ENCODE peak calls at places on chromosomes 7 and 10, in five cellular contexts. X, K, D, R and H are unnamed samples.

GRCh38 chr7:149455175-149455950 is 5.5 kb downstream of the ZNF777 start:
- DNase-seq in K (no peak), X (no peak), D (no peak), R (no peak), H (peak)

GRCh38 chr7:99737726-99738125 is 2.7 kb upstream of the CYP3A7 start:
- DNase-seq in K (peak), X (no peak), R (no peak), D (no peak), H (no peak)

GRCh38 chr10:86254081-86254480 is 112.5 kb downstream of the GRID1 start:
- DNase-seq in X (no peak), D (no peak), R (no peak), K (no peak), H (no peak)

GRCh38 chr10:58556516-58556915 is 43.8 kb downstream of the BICC1 start:
- DNase-seq in K (no peak), D (no peak), R (no peak), X (no peak), H (no peak)

GRCh38 chr10:32347363-32347735 is 391 bp upstream of the EPC1 start:
- DNase-seq in D (no peak), X (no peak), K (no peak), R (no peak), H (no peak)

GRCh38 chr7:156162451-156162850 is 350.2 kb upstream of the SHH start:
- DNase-seq in K (no peak), D (no peak), X (no peak), R (no peak), H (peak)

GRCh38 chr7:43591551-43592180 is 8.8 kb downstream of the STK17A start:
- DNase-seq in D (no peak), R (no peak), X (no peak), K (peak), H (no peak)

GRCh38 chr7:116552616-116553015 is 27.8 kb downstream of the CAV1 start:
- DNase-seq in K (no peak), D (no peak), X (no peak), R (no peak), H (no peak)

GRCh38 chr10:90751107-90751997 is 106.5 kb downstream of the HTR7 start:
- DNase-seq in R (peak), X (no peak), K (peak), D (no peak), H (no peak)

GRCh38 chr10:5533098-5533731 is 8.5 kb downstream of the CALML3 start:
- DNase-seq in K (no peak), R (no peak), X (no peak), D (peak), H (no peak)

GRCh38 chr7:467393-467828 is 52.2 kb downstream of the PDGFA start:
- DNase-seq in K (no peak), X (no peak), R (no peak), D (peak), H (peak)

GRCh38 chr7:35906191-35906908 is 105.5 kb downstream of the SEPTIN7 start:
- DNase-seq in R (peak), X (peak), D (no peak), K (peak), H (no peak)

GRCh38 chr10:9038146-9038714 is 983.7 kb downstream of the GATA3 start:
- DNase-seq in D (no peak), R (peak), K (peak), X (no peak), H (no peak)

GRCh38 chr10:18594574-18595156 is 56.7 kb downstream of the NSUN6 start:
- DNase-seq in D (no peak), R (no peak), K (no peak), X (no peak), H (no peak)

GRCh38 chr10:103514244-103514643 is 20.7 kb downstream of the NEURL1 start:
- DNase-seq in K (no peak), R (no peak), X (no peak), D (no peak), H (no peak)

GRCh38 chr10:5283305-5284158 is 81.2 kb upstream of the UCN3 start:
- DNase-seq in R (peak), K (peak), D (no peak), X (no peak), H (no peak)

GRCh38 chr7:5302577-5302976 is 19.8 kb downstream of the SLC29A4 start:
- DNase-seq in R (no peak), D (no peak), K (no peak), X (no peak), H (no peak)

GRCh38 chr7:30351724-30352123 is 67.3 kb downstream of the ZNRF2 start:
- DNase-seq in R (no peak), D (no peak), K (no peak), X (no peak), H (no peak)

GRCh38 chr7:130420943-130421578 is 19.8 kb downstream of the CEP41 start:
- DNase-seq in R (no peak), D (no peak), K (peak), X (no peak), H (no peak)

GRCh38 chr10:106819490-106819889 is 345.0 kb downstream of the SORCS1 start:
- DNase-seq in K (no peak), R (no peak), D (no peak), X (no peak), H (no peak)

GRCh38 chr7:27551803-27552202 is 110.9 kb downstream of the HIBADH start:
- DNase-seq in K (no peak), D (no peak), X (no peak), R (no peak), H (no peak)

GRCh38 chr7:136278057-136278456 is 300.9 kb upstream of the MTPN start:
- DNase-seq in D (no peak), X (no peak), R (no peak), K (no peak), H (no peak)

GRCh38 chr10:103120977-103121735 is 71.9 kb downstream of the NT5C2 start:
- DNase-seq in D (no peak), X (no peak), R (peak), K (peak), H (no peak)

GRCh38 chr10:46992794-46993552 is 81.7 kb downstream of the PTPN20 start:
- DNase-seq in R (no peak), D (no peak), K (peak), X (no peak), H (no peak)

GRCh38 chr10:46998192-46998591 is 87.0 kb downstream of the PTPN20 start:
- DNase-seq in R (no peak), D (no peak), K (no peak), X (no peak), H (no peak)

GRCh38 chr10:46999217-46999616 is 88.0 kb downstream of the PTPN20 start:
- DNase-seq in K (no peak), X (no peak), R (no peak), D (no peak), H (no peak)

GRCh38 chr10:46998595-46998994 is 87.4 kb downstream of the PTPN20 start:
- DNase-seq in X (no peak), R (no peak), K (no peak), D (no peak), H (no peak)

DNA sequence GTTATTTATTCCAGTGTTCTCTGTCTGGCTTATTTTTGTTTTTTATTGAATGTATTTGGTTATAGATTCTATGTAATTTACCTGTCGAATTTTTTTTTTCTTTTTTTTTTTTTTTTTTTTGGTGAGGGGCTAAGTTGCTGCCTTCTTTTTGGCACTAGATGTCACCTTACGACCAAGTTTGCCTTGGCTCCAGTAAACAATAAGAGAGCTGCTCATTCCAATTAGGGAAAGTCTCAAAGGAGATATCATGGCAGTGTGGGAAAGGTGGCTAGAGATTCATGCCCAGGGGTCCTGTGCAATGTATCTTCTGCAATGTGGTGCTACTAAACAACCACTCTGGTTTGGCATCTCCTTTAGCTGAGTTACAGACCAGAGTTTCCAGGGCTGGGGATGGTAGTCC is 84.0 kb downstream of the PTPN20 start:
- DNase-seq in X (no peak), D (no peak), K (no peak), R (no peak), H (no peak)
- TF ChIP-seq CTCF in X (no peak), D (no peak), K (no peak), R (no peak), H (peak)

DNA sequence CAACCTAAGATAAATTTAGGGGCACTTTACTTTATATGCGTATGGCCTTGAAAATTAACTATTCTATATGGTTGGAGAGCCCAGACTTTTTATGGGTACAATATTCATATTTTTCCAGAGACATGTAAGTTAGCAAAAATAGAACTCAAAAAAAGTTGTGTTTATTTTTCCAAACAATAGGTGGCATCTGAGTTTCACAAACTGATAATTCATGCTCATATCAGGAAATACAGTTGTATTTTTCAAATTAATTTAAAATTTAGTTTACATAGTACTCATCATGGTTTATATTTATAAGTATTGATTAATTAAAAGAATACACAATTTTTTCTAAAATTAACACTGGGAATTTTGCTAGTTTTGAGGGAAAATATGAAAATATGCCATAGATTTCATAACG is 34.6 kb downstream of the ANKRD7 start:
- DNase-seq in R (no peak), X (no peak), D (no peak), K (peak), H (no peak)
- TF ChIP-seq CTCF in R (peak), X (no peak), D (no peak), K (no peak), H (no peak)

GRCh38 chr7:50397320-50397970 is 52.7 kb downstream of the FIGNL1 start:
- DNase-seq in K (no peak), X (no peak), D (no peak), R (no peak), H (no peak)

GRCh38 chr7:50399206-50399605 is 50.9 kb downstream of the FIGNL1 start:
- DNase-seq in R (no peak), X (no peak), K (no peak), D (no peak), H (no peak)

GRCh38 chr7:50396856-50397255 is 53.3 kb downstream of the FIGNL1 start:
- DNase-seq in R (no peak), K (no peak), X (no peak), D (no peak), H (no peak)

GRCh38 chr7:50399635-50400034 is 50.5 kb downstream of the FIGNL1 start:
- DNase-seq in K (no peak), D (no peak), R (no peak), X (no peak), H (no peak)

DNA sequence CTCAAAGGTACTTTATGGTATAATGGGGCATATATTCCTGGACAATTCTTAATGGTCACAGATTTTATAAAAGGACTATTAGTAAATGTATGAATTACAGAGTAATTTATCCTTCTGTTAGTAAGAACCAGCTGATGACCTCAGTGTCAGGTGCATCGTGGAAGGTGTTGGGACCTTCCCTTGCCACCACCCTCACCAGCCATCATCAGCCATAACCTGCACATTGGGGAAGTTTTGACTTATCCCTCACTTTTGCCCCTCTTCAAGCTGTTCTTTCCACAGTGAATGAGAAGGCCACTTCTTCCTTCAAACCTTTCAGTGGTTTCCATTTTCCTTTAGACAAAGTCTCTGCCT is 52.2 kb downstream of the FIGNL1 start:
- DNase-seq in D (no peak), R (no peak), X (no peak), K (no peak), H (no peak)
- TF ChIP-seq CTCF in D (no peak), R (no peak), X (no peak), K (no peak), H (no peak)

DNA sequence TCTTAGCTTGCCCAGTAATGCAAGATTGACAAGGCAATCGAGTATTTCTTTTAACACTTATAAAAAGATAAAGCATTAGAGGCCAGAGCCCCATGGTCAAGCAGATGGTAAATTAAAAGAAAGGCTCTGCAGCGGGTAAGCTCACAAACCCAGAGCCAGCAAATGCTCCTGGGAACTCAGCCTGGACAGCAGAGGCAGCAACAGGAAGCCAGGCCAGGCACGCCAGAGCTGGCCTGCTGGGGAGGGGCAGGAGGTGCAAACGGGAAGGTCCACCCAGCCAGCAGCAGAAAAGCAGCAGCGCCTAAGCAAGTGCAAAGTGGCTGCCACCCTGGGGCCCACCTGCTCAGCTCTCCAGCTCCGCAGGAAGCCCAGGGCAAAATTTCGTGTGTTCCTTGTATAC is 82.8 kb upstream of the GPR22 start:
- DNase-seq in X (peak), R (no peak), K (peak), D (no peak), H (no peak)
- TF ChIP-seq CTCF in X (peak), R (no peak), K (no peak), D (no peak), H (no peak)

GRCh38 chr10:12252882-12253546 is 57.0 kb downstream of the CDC123 start:
- DNase-seq in K (no peak), X (no peak), R (no peak), D (no peak), H (no peak)
- TF ChIP-seq CTCF in K (peak), X (peak), R (no peak), D (no peak), H (peak)

GRCh38 chr7:121301441-121302213 is 27.2 kb upstream of the WNT16 start:
- DNase-seq in D (no peak), X (no peak), R (no peak), K (no peak), H (no peak)

GRCh38 chr7:121305109-121305508 is 23.7 kb upstream of the WNT16 start:
- DNase-seq in K (peak), D (no peak), R (no peak), X (no peak), H (no peak)

GRCh38 chr7:121302214-121302745 is 26.5 kb upstream of the WNT16 start:
- DNase-seq in X (no peak), K (no peak), R (no peak), D (no peak), H (no peak)

GRCh38 chr7:121304259-121304658 is 24.5 kb upstream of the WNT16 start:
- DNase-seq in X (no peak), K (no peak), D (no peak), R (no peak), H (no peak)

DNA sequence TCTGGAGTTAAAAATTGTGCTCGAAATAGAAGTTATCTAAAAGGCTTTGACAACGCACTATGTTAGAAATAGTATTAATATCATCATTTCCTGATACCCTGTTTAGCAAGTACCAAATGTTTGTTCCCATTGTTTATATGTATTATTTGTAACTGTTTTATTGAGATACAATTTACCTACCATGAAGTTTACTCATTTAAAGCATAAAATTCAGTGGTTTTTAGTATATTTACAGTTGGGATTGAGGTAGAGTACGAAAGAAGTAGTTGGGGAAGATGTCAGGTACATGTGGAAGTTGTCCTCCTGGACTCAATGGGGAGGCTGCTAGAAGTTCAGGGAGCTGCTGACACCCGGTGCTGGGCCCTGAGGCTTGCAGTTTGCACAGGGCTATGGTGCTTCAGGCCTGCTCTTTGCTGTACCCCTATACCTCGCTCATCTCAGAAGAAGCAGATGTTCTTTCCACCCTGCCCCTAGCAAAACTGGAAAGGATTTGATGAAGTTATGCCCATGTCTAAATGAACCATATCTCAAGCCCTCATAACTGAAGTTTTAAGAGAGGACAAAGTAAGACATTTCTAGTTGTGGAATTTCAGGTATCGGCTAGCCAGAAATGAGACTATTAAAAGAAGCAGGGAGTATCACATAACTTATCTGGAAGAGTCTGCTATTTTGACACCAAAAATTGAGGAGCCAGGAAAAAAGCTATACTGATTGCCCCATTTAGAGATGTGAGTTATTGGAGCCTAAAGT is 25.2 kb upstream of the WNT16 start:
- DNase-seq in K (no peak), D (no peak), X (no peak), R (no peak), H (no peak)
- TF ChIP-seq CTCF in K (no peak), D (no peak), X (no peak), R (no peak), H (no peak)

GRCh38 chr7:74657692-74658170 is at the start of gene GTF2I:
- DNase-seq in D (no peak), X (no peak), K (no peak), R (no peak), H (peak)

GRCh38 chr7:74658171-74659004 is 870 bp downstream of the GTF2I start:
- DNase-seq in X (peak), D (peak), K (peak), R (peak), H (peak)

GRCh38 chr7:74656421-74656910 is 1.1 kb upstream of the GTF2I start:
- DNase-seq in D (peak), K (no peak), X (no peak), R (peak), H (no peak)

GRCh38 chr7:74655785-74656420 is 1.6 kb upstream of the GTF2I start:
- DNase-seq in K (no peak), D (peak), R (no peak), X (no peak), H (no peak)

DNA sequence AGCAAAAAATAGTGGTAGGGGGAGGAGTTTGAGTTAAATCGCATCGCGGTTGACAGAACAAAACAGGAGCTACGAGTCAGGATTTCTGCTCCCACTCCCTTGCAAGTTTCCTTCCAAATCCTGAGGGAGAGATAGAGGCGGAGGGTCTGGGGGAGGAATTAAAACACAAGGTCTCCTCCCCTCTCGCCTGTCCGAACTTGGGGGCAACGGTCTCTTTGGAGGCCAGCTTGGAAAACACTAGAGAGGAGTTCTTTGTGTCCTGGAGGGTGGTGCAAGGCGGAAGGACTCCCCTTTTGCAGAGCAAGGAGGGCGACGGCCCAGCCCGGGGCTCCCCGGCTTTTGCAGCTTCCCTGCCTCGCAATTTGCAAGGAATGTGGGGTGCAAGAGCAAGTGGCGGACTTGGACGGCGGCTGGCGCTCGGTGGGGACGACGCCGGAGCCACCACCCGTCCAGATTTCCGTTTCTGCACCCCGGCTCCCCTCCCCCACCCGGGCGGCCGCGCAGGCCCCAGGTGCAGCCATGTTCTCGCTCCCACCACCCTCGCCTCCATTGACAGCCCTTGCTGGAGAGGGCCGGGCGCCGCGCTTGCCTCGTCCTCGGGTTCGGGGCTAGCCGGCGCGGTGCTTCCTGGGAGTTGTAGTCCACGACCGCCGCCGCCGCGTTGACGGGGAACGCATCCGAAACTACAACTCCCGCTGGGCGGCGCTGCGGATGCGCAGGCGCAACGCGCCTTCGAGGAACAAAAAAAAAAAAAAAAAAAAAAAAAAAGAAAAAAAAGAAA is 417 bp upstream of the GTF2I start:
- DNase-seq in D (peak), K (peak), X (peak), R (peak), H (peak)
- TF ChIP-seq CTCF in D (no peak), K (no peak), X (peak), R (no peak), H (no peak)

GRCh38 chr7:34090796-34091195 is 185.5 kb downstream of the BMPER start:
- DNase-seq in D (no peak), X (no peak), K (no peak), R (no peak), H (no peak)

GRCh38 chr7:34084651-34085050 is 179.3 kb downstream of the BMPER start:
- DNase-seq in K (no peak), D (no peak), X (no peak), R (no peak), H (no peak)

GRCh38 chr7:34091330-34091917 is 186.1 kb downstream of the BMPER start:
- DNase-seq in D (no peak), K (peak), X (no peak), R (no peak), H (no peak)

GRCh38 chr7:34086064-34086463 is 180.7 kb downstream of the BMPER start:
- DNase-seq in R (no peak), X (no peak), K (no peak), D (no peak), H (no peak)

GRCh38 chr7:34087892-34088891 is 182.9 kb downstream of the BMPER start:
- DNase-seq in D (no peak), K (peak), X (no peak), R (no peak), H (no peak)
- TF ChIP-seq CTCF in D (no peak), K (peak), X (peak), R (peak), H (peak)